ENCODE peak calls at places on chromosome 2, in nine cellular contexts. One of them, this sample, is unnamed.

GRCh38 chr2:15242936-15243461 is 318.1 kb downstream of the NBAS start:
- DNase-seq in esophagus muscularis mucosa: no peak
- DNase-seq in SW 1271: no peak
- DNase-seq in GM12865: no peak
- DNase-seq in CD8-positive, alpha-beta memory T cell: no peak
- DNase-seq in Right ventricle myocardium superior: no peak
- DNase-seq in T follicular helper cell: no peak
- DNase-seq in IMR-90: no peak
- DNase-seq in NCI-H1417: no peak
- DNase-seq in this sample: no peak

GRCh38 chr2:113281920-113282746 is 3.4 kb upstream of the PAX8 start:
- DNase-seq in esophagus muscularis mucosa: no peak
- DNase-seq in SW 1271: no peak
- DNase-seq in GM12865: no peak
- DNase-seq in CD8-positive, alpha-beta memory T cell: no peak
- DNase-seq in Right ventricle myocardium superior: no peak
- DNase-seq in T follicular helper cell: no peak
- DNase-seq in IMR-90: peak; percentile 10
- DNase-seq in NCI-H1417: no peak
- DNase-seq in this sample: peak; percentile 77

GRCh38 chr2:66700181-66700686 is 265.3 kb downstream of the MEIS1 start:
- DNase-seq in esophagus muscularis mucosa: no peak
- DNase-seq in SW 1271: no peak
- DNase-seq in GM12865: no peak
- DNase-seq in CD8-positive, alpha-beta memory T cell: no peak
- DNase-seq in Right ventricle myocardium superior: no peak
- DNase-seq in T follicular helper cell: no peak
- DNase-seq in IMR-90: no peak
- DNase-seq in NCI-H1417: peak; percentile 22
- DNase-seq in this sample: peak; percentile 82

GRCh38 chr2:39435974-39436591 is 1.0 kb downstream of the MAP4K3 start:
- DNase-seq in esophagus muscularis mucosa: no peak
- DNase-seq in SW 1271: no peak
- DNase-seq in GM12865: no peak
- DNase-seq in CD8-positive, alpha-beta memory T cell: no peak
- DNase-seq in Right ventricle myocardium superior: no peak
- DNase-seq in T follicular helper cell: no peak
- DNase-seq in IMR-90: peak; percentile 58
- DNase-seq in NCI-H1417: no peak
- DNase-seq in this sample: no peak

GRCh38 chr2:160061533-160062282 is 707 bp downstream of the PLA2R1 start:
- DNase-seq in esophagus muscularis mucosa: peak; percentile 86
- DNase-seq in SW 1271: no peak
- DNase-seq in GM12865: no peak
- DNase-seq in CD8-positive, alpha-beta memory T cell: no peak
- DNase-seq in Right ventricle myocardium superior: peak; percentile 49
- DNase-seq in T follicular helper cell: no peak
- DNase-seq in IMR-90: no peak
- DNase-seq in NCI-H1417: no peak
- DNase-seq in this sample: no peak

GRCh38 chr2:145654746-145655145 is 1134.8 kb upstream of the ZEB2 start:
- DNase-seq in esophagus muscularis mucosa: no peak
- DNase-seq in SW 1271: no peak
- DNase-seq in GM12865: no peak
- DNase-seq in CD8-positive, alpha-beta memory T cell: no peak
- DNase-seq in Right ventricle myocardium superior: no peak
- DNase-seq in T follicular helper cell: no peak
- DNase-seq in IMR-90: no peak
- DNase-seq in NCI-H1417: no peak
- DNase-seq in this sample: no peak

GRCh38 chr2:148927010-148927409 is 52.0 kb downstream of the KIF5C start:
- DNase-seq in esophagus muscularis mucosa: peak; percentile 89
- DNase-seq in SW 1271: no peak
- DNase-seq in GM12865: peak; percentile 60
- DNase-seq in CD8-positive, alpha-beta memory T cell: peak; percentile 23
- DNase-seq in Right ventricle myocardium superior: peak; percentile 54
- DNase-seq in T follicular helper cell: no peak
- DNase-seq in IMR-90: no peak
- DNase-seq in NCI-H1417: no peak
- DNase-seq in this sample: no peak

GRCh38 chr2:1546023-1546591 is 132.8 kb downstream of the TPO start:
- DNase-seq in esophagus muscularis mucosa: no peak
- DNase-seq in SW 1271: peak; percentile 41
- DNase-seq in GM12865: peak; percentile 16
- DNase-seq in CD8-positive, alpha-beta memory T cell: peak; percentile 19
- DNase-seq in Right ventricle myocardium superior: no peak
- DNase-seq in T follicular helper cell: no peak
- DNase-seq in IMR-90: peak; percentile 63
- DNase-seq in NCI-H1417: peak; percentile 51
- DNase-seq in this sample: peak; percentile 33

GRCh38 chr2:9178905-9179571 is 27.6 kb upstream of the ASAP2 start:
- DNase-seq in esophagus muscularis mucosa: no peak
- DNase-seq in SW 1271: no peak
- DNase-seq in GM12865: peak; percentile 57
- DNase-seq in CD8-positive, alpha-beta memory T cell: no peak
- DNase-seq in Right ventricle myocardium superior: peak; percentile 59
- DNase-seq in T follicular helper cell: no peak
- DNase-seq in IMR-90: peak; percentile 88
- DNase-seq in NCI-H1417: peak; percentile 87
- DNase-seq in this sample: peak; percentile 97

GRCh38 chr2:99337931-99338580 is 867 bp downstream of the EIF5B start:
- DNase-seq in esophagus muscularis mucosa: no peak
- DNase-seq in SW 1271: peak; percentile 26
- DNase-seq in GM12865: peak; percentile 59
- DNase-seq in CD8-positive, alpha-beta memory T cell: no peak
- DNase-seq in Right ventricle myocardium superior: no peak
- DNase-seq in T follicular helper cell: no peak
- DNase-seq in IMR-90: peak; percentile 12
- DNase-seq in NCI-H1417: peak; percentile 56
- DNase-seq in this sample: peak; percentile 38

GRCh38 chr2:64017811-64018714 is 1.2 kb downstream of the VPS54 start:
- DNase-seq in esophagus muscularis mucosa: no peak
- DNase-seq in SW 1271: peak; percentile 46
- DNase-seq in GM12865: peak; percentile 29
- DNase-seq in CD8-positive, alpha-beta memory T cell: no peak
- DNase-seq in Right ventricle myocardium superior: no peak
- DNase-seq in T follicular helper cell: no peak
- DNase-seq in IMR-90: peak; percentile 38
- DNase-seq in NCI-H1417: peak; percentile 78
- DNase-seq in this sample: peak; percentile 56

GRCh38 chr2:233039217-233040173 is 7.0 kb downstream of the NEU2 start:
- DNase-seq in esophagus muscularis mucosa: no peak
- DNase-seq in SW 1271: no peak
- DNase-seq in GM12865: no peak
- DNase-seq in CD8-positive, alpha-beta memory T cell: no peak
- DNase-seq in Right ventricle myocardium superior: no peak
- DNase-seq in T follicular helper cell: no peak
- DNase-seq in IMR-90: no peak
- DNase-seq in NCI-H1417: no peak
- DNase-seq in this sample: no peak

GRCh38 chr2:17401096-17401495 is 117.1 kb downstream of the RAD51AP2 start:
- DNase-seq in esophagus muscularis mucosa: no peak
- DNase-seq in SW 1271: no peak
- DNase-seq in GM12865: no peak
- DNase-seq in CD8-positive, alpha-beta memory T cell: no peak
- DNase-seq in Right ventricle myocardium superior: no peak
- DNase-seq in T follicular helper cell: no peak
- DNase-seq in IMR-90: no peak
- DNase-seq in NCI-H1417: no peak
- DNase-seq in this sample: no peak

GRCh38 chr2:20747317-20747716 is 75.6 kb downstream of the LDAH start:
- DNase-seq in esophagus muscularis mucosa: no peak
- DNase-seq in SW 1271: no peak
- DNase-seq in GM12865: no peak
- DNase-seq in CD8-positive, alpha-beta memory T cell: no peak
- DNase-seq in Right ventricle myocardium superior: no peak
- DNase-seq in T follicular helper cell: no peak
- DNase-seq in IMR-90: no peak
- DNase-seq in NCI-H1417: no peak
- DNase-seq in this sample: no peak

GRCh38 chr2:205650450-205650849 is 31.9 kb upstream of the NRP2 start:
- DNase-seq in esophagus muscularis mucosa: no peak
- DNase-seq in SW 1271: no peak
- DNase-seq in GM12865: no peak
- DNase-seq in CD8-positive, alpha-beta memory T cell: no peak
- DNase-seq in Right ventricle myocardium superior: no peak
- DNase-seq in T follicular helper cell: no peak
- DNase-seq in IMR-90: peak; percentile 61
- DNase-seq in NCI-H1417: no peak
- DNase-seq in this sample: no peak

GRCh38 chr2:217279571-217279970 is 419.7 kb upstream of the TNP1 start:
- DNase-seq in esophagus muscularis mucosa: no peak
- DNase-seq in SW 1271: no peak
- DNase-seq in GM12865: no peak
- DNase-seq in CD8-positive, alpha-beta memory T cell: no peak
- DNase-seq in Right ventricle myocardium superior: no peak
- DNase-seq in T follicular helper cell: no peak
- DNase-seq in IMR-90: peak; percentile 96
- DNase-seq in NCI-H1417: no peak
- DNase-seq in this sample: no peak

This sample was measured in NCI-H526.